ENCODE peak calls at places on chromosomes 7 and 10, in four cellular contexts. R is stomach, C is prostate gland, T is upper lobe of left lung. F is an unnamed sample.

GRCh38 chr7:149495785-149496641 is 1.6 kb downstream of the ZNF746 start:
- DNase-seq in C (peak), R (peak), T (peak), F (peak)

GRCh38 chr7:115252461-115252860 is 330.6 kb downstream of the MDFIC start:
- DNase-seq in C (no peak), T (no peak), R (no peak), F (no peak)

GRCh38 chr10:112565434-112566053 is 118.5 kb downstream of the VTI1A start:
- DNase-seq in R (peak), T (peak), C (peak), F (peak)

GRCh38 chr10:21810582-21811244 is 192.8 kb downstream of the DNAJC1 start:
- DNase-seq in T (no peak), R (no peak), C (no peak), F (no peak)

GRCh38 chr7:135661311-135662122 is 797 bp upstream of the STMP1 start:
- DNase-seq in T (peak), R (peak), C (no peak), F (peak)

GRCh38 chr10:97888134-97888533 is 38.5 kb downstream of the GOLGA7B start:
- DNase-seq in R (no peak), C (no peak), T (no peak), F (no peak)

GRCh38 chr10:116668018-116668417 is 47.3 kb downstream of the PNLIPRP2 start:
- DNase-seq in R (no peak), C (no peak), T (no peak), F (no peak)

GRCh38 chr7:103987455-103987854 is 2.0 kb downstream of the RELN start:
- DNase-seq in T (no peak), C (no peak), R (no peak), F (no peak)

GRCh38 chr10:126902157-126902556 is 3.1 kb upstream of the DOCK1 start:
- DNase-seq in T (peak), R (no peak), C (no peak), F (no peak)

GRCh38 chr10:102437515-102437914 is 5.1 kb upstream of the CUEDC2 start:
- DNase-seq in R (no peak), C (no peak), T (no peak), F (no peak)

GRCh38 chr7:31202801-31203200 is 137.7 kb downstream of the NEUROD6 start:
- DNase-seq in C (no peak), R (no peak), T (no peak), F (no peak)

GRCh38 chr10:33071857-33072256 is 113.8 kb upstream of the ITGB1 start:
- DNase-seq in R (no peak), C (no peak), T (no peak), F (no peak)

GRCh38 chr10:9285698-9286097 is 1231.2 kb downstream of the GATA3 start:
- DNase-seq in R (no peak), T (no peak), C (no peak), F (no peak)

GRCh38 chr10:44386546-44387052 is 1.7 kb upstream of the CXCL12 start:
- DNase-seq in R (peak), T (peak), C (no peak), F (peak)

GRCh38 chr10:13102002-13102794 is 2.2 kb downstream of the OPTN start:
- DNase-seq in C (no peak), R (no peak), T (no peak), F (no peak)

GRCh38 chr10:63515002-63515763 is 6.0 kb upstream of the REEP3 start:
- DNase-seq in C (no peak), R (no peak), T (no peak), F (peak)

GRCh38 chr7:66952343-66953043 is 31.5 kb downstream of the TMEM248 start:
- DNase-seq in R (no peak), T (no peak), C (no peak), F (peak)

GRCh38 chr10:49279015-49279880 is 19.7 kb upstream of the C10orf71 start:
- DNase-seq in C (no peak), R (peak), T (no peak), F (no peak)

GRCh38 chr10:90148121-90148855 is 446.9 kb downstream of the KIF20B start:
- DNase-seq in T (no peak), C (no peak), R (no peak), F (peak)

GRCh38 chr7:127253289-127254162 is 785 bp upstream of the GRM8 start:
- DNase-seq in C (peak), T (peak), R (peak), F (peak)

GRCh38 chr10:98344589-98345038 is 70.4 kb downstream of the PYROXD2 start:
- DNase-seq in R (peak), T (peak), C (no peak), F (peak)

GRCh38 chr7:158856883-158857668 is 718 bp downstream of the DYNC2I1 start:
- DNase-seq in C (no peak), R (no peak), T (no peak), F (peak)

GRCh38 chr10:4656576-4657194 is 169.3 kb upstream of the AKR1E2 start:
- DNase-seq in R (peak), T (peak), C (peak), F (peak)

GRCh38 chr10:12499587-12499986 is 150.2 kb downstream of the CAMK1D start:
- DNase-seq in R (no peak), T (peak), C (no peak), F (no peak)

GRCh38 chr10:131312261-131312801 is 810 bp upstream of the TCERG1L start:
- DNase-seq in C (no peak), R (no peak), T (no peak), F (no peak)

GRCh38 chr7:57867884-57868701 is 418.1 kb downstream of the ZNF716 start:
- DNase-seq in R (no peak), T (no peak), C (no peak), F (peak)

GRCh38 chr10:44651834-44652233 is 259.3 kb upstream of the TMEM72 start:
- DNase-seq in T (no peak), C (no peak), R (no peak), F (no peak)

GRCh38 chr10:47023237-47024045 is 112.2 kb downstream of the PTPN20 start:
- DNase-seq in C (no peak), R (peak), T (peak), F (no peak)

GRCh38 chr7:18508441-18509427 is 13.2 kb downstream of the HDAC9 start:
- DNase-seq in C (no peak), T (peak), R (no peak), F (peak)

GRCh38 chr7:51045319-51046102 is 262.8 kb upstream of the GRB10 start:
- DNase-seq in R (no peak), C (no peak), T (no peak), F (no peak)

GRCh38 chr7:1028775-1029636 is 15.3 kb upstream of the GPR146 start:
- DNase-seq in C (peak), T (peak), R (peak), F (peak)

GRCh38 chr10:70546585-70546984 is 56.0 kb downstream of the PRF1 start:
- DNase-seq in R (peak), T (no peak), C (no peak), F (no peak)

GRCh38 chr7:20440472-20441105 is 109.9 kb downstream of the ITGB8 start:
- DNase-seq in C (no peak), R (peak), T (no peak), F (peak)

GRCh38 chr7:6386779-6387178 is 61.0 kb downstream of the DAGLB start:
- DNase-seq in C (no peak), T (no peak), R (no peak), F (no peak)

GRCh38 chr7:6384327-6384726 is 63.4 kb downstream of the DAGLB start:
- DNase-seq in R (no peak), C (no peak), T (no peak), F (no peak)

GRCh38 chr7:6385909-6386560 is 61.7 kb downstream of the DAGLB start:
- DNase-seq in T (no peak), R (no peak), C (no peak), F (no peak)

GRCh38 chr7:6382797-6383196 is 65.0 kb downstream of the DAGLB start:
- DNase-seq in R (no peak), T (no peak), C (no peak), F (peak)

GRCh38 chr7:6385110-6385792 is 62.5 kb downstream of the DAGLB start:
- DNase-seq in C (peak), T (no peak), R (no peak), F (peak)
- TF ChIP-seq POLR2AphosphoS5 in C (peak), T (no peak), R (peak), F (peak)

GRCh38 chr7:77714195-77714594 is 17.9 kb downstream of the RSBN1L start:
- DNase-seq in C (no peak), T (no peak), R (no peak), F (no peak)
- TF ChIP-seq POLR2AphosphoS5 in C (no peak), T (no peak), R (no peak), F (no peak)

DNA sequence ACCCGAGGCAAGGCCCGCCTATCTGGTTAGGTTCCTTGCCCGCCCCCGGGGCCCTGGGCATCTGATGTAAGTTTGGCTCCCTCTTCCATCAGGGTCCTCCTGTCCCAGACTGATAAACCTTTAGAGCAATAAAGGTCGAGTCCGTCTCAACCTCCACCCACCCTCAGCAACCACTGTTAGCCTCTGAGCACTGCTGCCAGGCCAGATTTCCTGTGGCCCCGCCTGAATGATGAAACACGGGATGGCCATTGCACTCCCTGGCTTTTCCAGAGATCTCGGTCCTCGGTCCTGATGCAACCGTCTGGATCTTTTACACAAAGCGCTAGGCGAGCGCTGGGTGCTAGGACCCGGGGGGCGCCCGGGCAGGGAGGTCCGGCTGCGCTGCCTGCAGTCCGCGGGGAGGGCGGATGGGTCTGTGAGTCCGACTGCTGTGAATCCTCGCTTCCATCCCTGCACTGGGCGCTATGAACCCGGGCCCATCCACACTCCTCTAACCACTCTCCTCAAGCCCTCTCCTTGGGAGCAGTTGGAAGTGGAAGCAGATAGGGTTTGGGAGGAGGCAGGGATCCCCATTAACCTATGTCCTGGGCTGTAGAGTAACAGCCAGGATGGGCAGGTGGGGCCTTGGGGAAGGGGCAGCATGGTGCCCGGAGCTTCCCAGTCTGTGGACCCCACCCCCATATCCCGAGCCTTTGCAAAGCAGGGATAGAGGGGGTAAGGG is 875 bp upstream of the DDIT4 start:
- DNase-seq in T (peak), C (peak), R (peak), F (peak)
- TF ChIP-seq POLR2AphosphoS5 in T (peak), C (peak), R (peak), F (no peak)

DNA sequence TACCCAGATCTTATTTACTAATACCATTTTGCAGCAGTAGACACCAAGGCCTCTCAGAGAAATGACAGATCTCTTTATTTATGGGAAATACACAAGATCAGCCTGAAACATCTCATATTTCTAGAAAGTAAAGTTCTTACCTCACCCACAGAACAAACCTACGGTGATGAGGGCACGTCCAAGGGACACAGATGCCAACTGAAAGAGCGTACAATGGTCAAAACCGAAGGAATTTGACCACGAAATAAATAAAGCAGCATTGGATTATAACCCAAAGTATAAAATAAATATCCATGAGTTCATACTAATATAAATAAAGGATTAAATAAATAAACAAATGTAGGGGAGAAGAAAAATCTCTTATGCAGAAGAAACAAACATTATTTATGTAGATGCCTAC is 747.0 kb downstream of the TNS3 start:
- DNase-seq in T (no peak), R (no peak), C (no peak), F (no peak)
- TF ChIP-seq POLR2AphosphoS5 in T (no peak), R (no peak), C (no peak), F (no peak)

GRCh38 chr7:117992635-117993034 is 119.4 kb upstream of the CTTNBP2 start:
- DNase-seq in T (no peak), C (no peak), R (no peak), F (no peak)
- TF ChIP-seq POLR2AphosphoS5 in T (no peak), C (no peak), R (no peak), F (no peak)

GRCh38 chr10:25808372-25808771 is 125.7 kb upstream of the MYO3A start:
- DNase-seq in R (no peak), C (no peak), T (no peak), F (no peak)
- TF ChIP-seq POLR2AphosphoS5 in R (no peak), C (no peak), T (no peak), F (no peak)

DNA sequence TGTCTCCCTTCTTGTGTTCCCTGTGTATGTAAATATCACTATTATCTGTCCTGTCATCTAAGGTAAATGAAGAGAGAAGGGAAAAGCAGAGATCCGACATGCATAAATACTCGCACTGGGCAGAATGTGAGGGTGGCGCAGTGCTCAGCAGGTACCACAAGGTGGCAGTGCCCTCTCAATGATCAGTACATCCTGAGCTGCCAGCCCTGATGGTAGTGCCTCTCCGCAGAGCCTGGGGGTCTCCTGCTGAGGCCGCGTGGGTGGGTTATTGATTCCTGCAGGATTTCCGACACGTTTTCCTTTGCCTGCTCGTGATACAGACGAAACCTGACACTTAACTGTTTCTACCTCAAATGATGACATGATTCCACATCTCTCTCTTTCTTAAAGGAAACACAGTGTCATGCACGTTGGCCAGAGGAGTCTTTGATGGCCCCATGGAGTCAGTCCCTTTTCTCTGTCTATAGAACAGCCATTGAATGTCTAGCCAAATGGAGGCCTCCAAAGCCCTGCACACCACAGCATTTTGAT is 19.8 kb downstream of the RGR start:
- DNase-seq in R (peak), T (peak), C (peak), F (peak)
- TF ChIP-seq POLR2AphosphoS5 in R (no peak), T (no peak), C (peak), F (no peak)

F was measured in endothelial cell of umbilical vein.